ENCODE peak calls at places on chromosomes 5 and 9, in ten cellular contexts. X is SK-N-SH, R is HL-60, U is prostate gland, J is HepG2, E is GM12891, Z is breast epithelium, A is SK-N-MC, B is H1, V is transverse colon. H is an unnamed sample.
A peak's percentile ranks its signal among the peaks of the same experiment; 100 is the strongest.

GRCh38 chr9:13665418-13666066 is 386.1 kb upstream of the MPDZ start:
- DNase-seq in V (no peak), U (no peak), E (no peak), J (peak; percentile 15), X (no peak), Z (no peak), B (no peak), A (no peak), R (no peak), H (no peak)

GRCh38 chr9:107734231-107735014 is 244.9 kb upstream of the KLF4 start:
- DNase-seq in V (no peak), E (no peak), J (no peak), U (no peak), R (no peak), A (no peak), B (no peak), Z (no peak), X (no peak), H (peak; percentile 72)

GRCh38 chr9:113012492-113012891 is 500 bp upstream of the ZNF883 start:
- DNase-seq in X (peak; percentile 37), A (no peak), Z (no peak), E (no peak), B (no peak), R (no peak), U (no peak), J (no peak), V (no peak), H (no peak)

GRCh38 chr5:53994148-53994547 is 316.2 kb downstream of the ARL15 start:
- DNase-seq in X (no peak), J (no peak), B (no peak), E (no peak), Z (no peak), R (peak; percentile 8), V (no peak), A (no peak), U (no peak), H (no peak)

GRCh38 chr9:131394464-131395026 is 659 bp downstream of the PRRC2B start:
- DNase-seq in B (no peak), X (peak; percentile 79), V (peak; percentile 57), E (peak; percentile 39), Z (no peak), U (no peak), J (no peak), A (no peak), R (no peak), H (peak; percentile 77)

GRCh38 chr9:9743822-9744221 is 869.0 kb downstream of the PTPRD start:
- DNase-seq in V (no peak), R (no peak), E (no peak), U (no peak), J (no peak), X (no peak), B (no peak), A (no peak), Z (no peak), H (no peak)

GRCh38 chr5:166200532-166200931 is 2090.9 kb upstream of the WWC1 start:
- DNase-seq in V (no peak), Z (no peak), U (no peak), X (no peak), B (no peak), R (no peak), J (no peak), A (no peak), E (no peak), H (no peak)

GRCh38 chr5:43207601-43208000 is 15.6 kb downstream of the NIM1K start:
- DNase-seq in V (no peak), X (no peak), U (no peak), B (no peak), J (no peak), R (no peak), A (no peak), Z (no peak), E (no peak), H (no peak)

GRCh38 chr5:174315471-174315870 is 270.0 kb downstream of the NSG2 start:
- DNase-seq in B (no peak), V (no peak), E (no peak), R (no peak), A (no peak), U (no peak), Z (no peak), J (no peak), X (no peak), H (peak; percentile 35)

GRCh38 chr5:137415231-137415681 is 83.9 kb downstream of the SPOCK1 start:
- DNase-seq in X (no peak), V (no peak), A (no peak), R (no peak), E (no peak), Z (no peak), B (no peak), J (no peak), U (no peak), H (no peak)

GRCh38 chr5:100776244-100776643 is 126.8 kb downstream of the ST8SIA4 start:
- DNase-seq in B (no peak), A (no peak), V (no peak), J (no peak), R (peak; percentile 48), Z (no peak), U (no peak), E (no peak), X (no peak), H (no peak)

GRCh38 chr5:100777680-100778281 is 125.3 kb downstream of the ST8SIA4 start:
- DNase-seq in Z (no peak), J (no peak), R (peak; percentile 61), V (peak; percentile 37), U (no peak), B (no peak), A (peak; percentile 88), E (no peak), X (no peak), H (no peak)

GRCh38 chr5:100779669-100780375 is 123.3 kb downstream of the ST8SIA4 start:
- DNase-seq in B (no peak), J (no peak), E (no peak), Z (no peak), R (peak; percentile 74), U (no peak), A (no peak), X (no peak), V (peak; percentile 19), H (no peak)

DNA sequence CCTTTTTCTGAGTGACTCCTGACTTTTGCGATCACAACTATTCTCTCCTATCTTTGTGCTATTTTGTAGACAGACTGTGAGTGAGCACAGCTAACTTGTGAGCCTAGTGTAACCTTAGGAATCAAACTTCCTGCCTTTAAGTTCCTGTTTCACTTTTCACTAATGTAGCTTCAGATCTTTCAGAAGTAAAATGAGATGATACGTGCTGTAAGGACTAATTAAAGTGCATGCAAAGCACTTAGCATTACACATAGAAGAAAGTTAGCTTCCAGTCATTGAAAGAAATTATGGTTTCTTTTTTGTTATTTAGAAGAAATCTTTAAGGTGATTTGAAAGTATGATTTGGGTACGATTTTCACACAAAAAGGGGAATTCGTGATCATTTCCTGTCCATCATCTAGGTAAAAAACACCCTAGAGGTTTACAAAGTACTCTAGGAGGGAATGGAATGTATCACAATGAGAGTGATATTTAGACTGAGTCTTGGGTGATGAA is 122.7 kb downstream of the ST8SIA4 start:
- DNase-seq in Z (no peak), B (no peak), A (no peak), E (no peak), U (no peak), J (no peak), R (no peak), V (no peak), X (no peak), H (no peak)
- TF ChIP-seq POLR2AphosphoS5 in Z (no peak), B (no peak), A (no peak), E (peak; percentile 44), U (no peak), J (no peak), R (no peak), V (no peak), X (no peak), H (no peak)

GRCh38 chr5:169893010-169893409 is 87.3 kb downstream of the INSYN2B start:
- DNase-seq in X (no peak), B (no peak), R (no peak), U (no peak), J (no peak), V (no peak), A (no peak), E (no peak), Z (no peak), H (no peak)

GRCh38 chr5:169895876-169896275 is 84.4 kb downstream of the INSYN2B start:
- DNase-seq in E (no peak), V (no peak), X (no peak), J (no peak), R (no peak), A (no peak), B (no peak), U (no peak), Z (no peak), H (no peak)

GRCh38 chr5:169889572-169889971 is 90.7 kb downstream of the INSYN2B start:
- DNase-seq in X (no peak), Z (no peak), B (no peak), U (no peak), J (no peak), R (no peak), E (no peak), V (no peak), A (no peak), H (no peak)

GRCh38 chr5:169893586-169893985 is 86.7 kb downstream of the INSYN2B start:
- DNase-seq in X (no peak), Z (no peak), A (no peak), R (no peak), U (no peak), B (no peak), E (no peak), V (no peak), J (no peak), H (no peak)
- TF ChIP-seq POLR2AphosphoS5 in X (no peak), Z (no peak), A (no peak), R (no peak), U (no peak), B (no peak), E (no peak), V (no peak), J (no peak), H (no peak)

GRCh38 chr5:131180407-131180806 is 9.7 kb downstream of the LYRM7 start:
- DNase-seq in X (no peak), E (no peak), J (no peak), V (no peak), U (no peak), R (no peak), Z (no peak), A (no peak), B (no peak), H (no peak)
- TF ChIP-seq POLR2AphosphoS5 in X (no peak), E (no peak), J (no peak), V (no peak), U (no peak), R (no peak), Z (no peak), A (no peak), B (no peak), H (no peak)

DNA sequence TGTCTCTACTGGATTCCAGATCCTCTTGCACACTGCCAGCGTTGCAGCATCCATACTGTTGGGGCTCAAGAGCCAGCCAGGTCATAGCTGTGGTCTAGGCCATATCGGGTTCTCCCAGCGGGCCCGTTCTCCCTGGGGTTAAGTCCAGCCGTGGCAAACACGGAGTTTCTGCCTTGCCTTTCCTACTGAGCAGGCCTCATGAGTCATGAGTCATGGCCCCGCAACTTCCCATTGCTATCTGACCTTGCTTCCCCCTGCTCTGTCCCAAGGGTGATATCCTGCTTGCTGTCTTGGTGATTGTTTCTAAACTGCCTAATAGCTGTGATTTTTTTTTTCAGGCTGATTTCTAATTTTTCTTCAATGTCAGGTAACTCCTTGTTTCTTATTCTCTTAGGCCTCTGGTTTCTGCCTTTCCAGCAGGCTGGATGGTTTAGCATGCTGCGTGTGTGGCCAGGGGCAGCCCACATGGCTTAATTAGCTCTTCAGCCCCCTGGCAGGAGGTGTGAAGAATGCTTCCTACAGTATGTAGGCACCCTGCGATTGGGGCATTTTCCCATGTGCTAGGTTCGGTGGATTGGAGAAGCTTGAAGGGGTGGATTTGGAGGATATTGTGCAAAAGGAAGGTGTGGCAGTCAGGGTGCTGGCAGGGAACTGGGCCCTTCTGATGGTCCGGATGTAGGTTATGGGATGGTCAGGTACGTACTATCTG is 18.7 kb downstream of the DAPK1 start:
- DNase-seq in Z (no peak), V (peak; percentile 34), E (no peak), A (no peak), J (peak; percentile 41), B (no peak), X (no peak), U (no peak), R (peak; percentile 75), H (peak; percentile 86)
- TF ChIP-seq POLR2AphosphoS5 in Z (peak; percentile 45), V (no peak), E (no peak), A (no peak), J (no peak), B (no peak), X (no peak), U (no peak), R (no peak), H (peak; percentile 35)